ENCODE peak calls at places on chromosomes 6 and 20, in six cellular contexts. K, E, J, H, M and B are unnamed samples.
A peak's percentile ranks its signal among the peaks of the same experiment; 100 is the strongest.

GRCh38 chr20:51628533-51629398 is 86.2 kb upstream of the NFATC2 start:
- DNase-seq in K (no peak), E (peak; percentile 90), J (no peak), H (peak; percentile 93), M (no peak), B (no peak)

GRCh38 chr6:113858067-113858604 is 991 bp downstream of the MARCKS start:
- DNase-seq in K (peak; percentile 52), E (peak; percentile 42), J (peak; percentile 37), H (peak; percentile 61), M (peak; percentile 29), B (no peak)

GRCh38 chr6:74638467-74638866 is 567.4 kb downstream of the COL12A1 start:
- DNase-seq in K (no peak), E (no peak), J (no peak), H (no peak), M (no peak), B (no peak)

GRCh38 chr6:29685718-29686326 is 4.9 kb upstream of the ZFP57 start:
- DNase-seq in K (peak; percentile 79), E (no peak), J (peak; percentile 29), H (no peak), M (peak; percentile 37), B (no peak)

GRCh38 chr20:24762791-24763350 is 186.2 kb upstream of the CST7 start:
- DNase-seq in K (peak; percentile 6), E (no peak), J (peak; percentile 3), H (no peak), M (no peak), B (no peak)

GRCh38 chr6:121760640-121761213 is 325.3 kb downstream of the GJA1 start:
- DNase-seq in K (peak; percentile 47), E (no peak), J (no peak), H (no peak), M (no peak), B (no peak)

GRCh38 chr6:104601756-104602155 is 258.0 kb downstream of the HACE1 start:
- DNase-seq in K (no peak), E (no peak), J (no peak), H (peak; percentile 25), M (no peak), B (no peak)

GRCh38 chr6:22910370-22910769 is 341.0 kb downstream of the HDGFL1 start:
- DNase-seq in K (no peak), E (no peak), J (no peak), H (no peak), M (no peak), B (no peak)

GRCh38 chr6:169783971-169784930 is 32.8 kb downstream of the ERMARD start:
- DNase-seq in K (peak; percentile 17), E (no peak), J (no peak), H (no peak), M (no peak), B (no peak)

GRCh38 chr20:48094196-48094749 is 309.0 kb upstream of the SULF2 start:
- DNase-seq in K (no peak), E (no peak), J (no peak), H (no peak), M (no peak), B (no peak)

GRCh38 chr6:56531839-56532595 is 110.7 kb downstream of the DST start:
- DNase-seq in K (no peak), E (no peak), J (no peak), H (no peak), M (no peak), B (no peak)

GRCh38 chr6:26250806-26251075 is 114.3 kb upstream of the BTN3A2 start:
- DNase-seq in K (no peak), E (peak; percentile 46), J (no peak), H (peak; percentile 71), M (no peak), B (no peak)

GRCh38 chr6:131213501-131213990 is 78.3 kb downstream of the AKAP7 start:
- DNase-seq in K (no peak), E (peak; percentile 1), J (no peak), H (peak; percentile 97), M (no peak), B (no peak)

GRCh38 chr20:41580384-41580783 is 37.8 kb downstream of the CHD6 start:
- DNase-seq in K (no peak), E (no peak), J (no peak), H (no peak), M (no peak), B (no peak)

GRCh38 chr20:58138395-58138794 is 90.1 kb downstream of the ANKRD60 start:
- DNase-seq in K (peak; percentile 13), E (no peak), J (no peak), H (no peak), M (no peak), B (no peak)

GRCh38 chr20:46746972-46747371 is 37.5 kb downstream of the SLC2A10 start:
- DNase-seq in K (no peak), E (peak; percentile 3), J (no peak), H (no peak), M (no peak), B (no peak)

GRCh38 chr6:138972226-138972665 is 15.8 kb downstream of the REPS1 start:
- DNase-seq in K (no peak), E (peak; percentile 12), J (no peak), H (peak; percentile 53), M (no peak), B (no peak)

GRCh38 chr20:51284871-51285270 is 257.6 kb downstream of the NFATC2 start:
- DNase-seq in K (no peak), E (no peak), J (no peak), H (no peak), M (no peak), B (no peak)

GRCh38 chr20:4666001-4666470 is 55.7 kb upstream of the PRND start:
- DNase-seq in K (no peak), E (peak; percentile 65), J (no peak), H (peak; percentile 58), M (no peak), B (no peak)

GRCh38 chr6:160973856-160974255 is 17.7 kb upstream of the MAP3K4 start:
- DNase-seq in K (no peak), E (peak; percentile 19), J (no peak), H (peak; percentile 49), M (no peak), B (no peak)

GRCh38 chr6:160974304-160974771 is 17.2 kb upstream of the MAP3K4 start:
- DNase-seq in K (no peak), E (peak; percentile 80), J (no peak), H (peak; percentile 93), M (peak; percentile 62), B (peak; percentile 39)

GRCh38 chr6:160975111-160975510 is 16.5 kb upstream of the MAP3K4 start:
- DNase-seq in K (no peak), E (no peak), J (no peak), H (no peak), M (no peak), B (no peak)

GRCh38 chr6:160972111-160972510 is 19.5 kb upstream of the MAP3K4 start:
- DNase-seq in K (no peak), E (peak; percentile 93), J (no peak), H (peak; percentile 97), M (no peak), B (no peak)

DNA sequence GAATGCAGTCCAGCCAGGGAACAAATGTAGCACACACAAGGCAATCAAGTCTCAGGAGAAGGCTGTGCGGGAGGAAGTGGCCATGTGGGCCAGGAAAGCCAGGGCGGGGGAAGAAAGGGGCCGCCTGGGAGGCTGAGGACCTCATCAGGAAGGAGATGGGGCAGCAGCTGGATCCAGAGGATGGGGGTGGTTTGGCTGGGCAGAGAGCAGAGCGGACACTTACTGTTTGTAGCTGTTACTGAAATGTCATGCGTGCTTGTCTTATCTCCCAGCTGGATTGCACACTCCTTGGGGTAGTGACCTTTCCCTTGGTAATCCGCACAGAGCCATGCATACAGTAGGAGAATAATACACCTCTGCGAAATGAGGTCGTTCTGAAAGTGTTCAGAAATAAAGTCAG is 18.3 kb upstream of the MAP3K4 start:
- DNase-seq in K (no peak), E (peak; percentile 78), J (no peak), H (peak; percentile 82), M (peak; percentile 60), B (no peak)
- TF ChIP-seq CTCF in K (no peak), E (no peak), J (no peak), H (no peak), M (no peak), B (no peak)

GRCh38 chr6:152859225-152859624 is 108.6 kb downstream of the VIP start:
- DNase-seq in K (no peak), E (no peak), J (no peak), H (peak; percentile 10), M (no peak), B (no peak)

GRCh38 chr6:152858151-152858550 is 107.6 kb downstream of the VIP start:
- DNase-seq in K (no peak), E (no peak), J (no peak), H (no peak), M (no peak), B (no peak)

GRCh38 chr6:152863618-152864326 is 113.2 kb downstream of the VIP start:
- DNase-seq in K (peak; percentile 31), E (peak; percentile 71), J (peak; percentile 58), H (peak; percentile 91), M (peak; percentile 16), B (peak; percentile 71)
- TF ChIP-seq CTCF in K (peak; percentile 86), E (peak; percentile 70), J (peak; percentile 47), H (peak; percentile 74), M (peak; percentile 75), B (no peak)

GRCh38 chr20:50136822-50137599 is 16.5 kb downstream of the PEDS1 start:
- DNase-seq in K (no peak), E (no peak), J (no peak), H (peak; percentile 47), M (no peak), B (no peak)

GRCh38 chr20:50133041-50133440 is 20.1 kb upstream of the UBE2V1 start:
- DNase-seq in K (no peak), E (no peak), J (no peak), H (no peak), M (no peak), B (no peak)

GRCh38 chr20:50130346-50130703 is 17.4 kb upstream of the UBE2V1 start:
- DNase-seq in K (no peak), E (no peak), J (no peak), H (no peak), M (no peak), B (no peak)

GRCh38 chr20:50130995-50131394 is 18.0 kb upstream of the UBE2V1 start:
- DNase-seq in K (no peak), E (no peak), J (no peak), H (peak; percentile 42), M (no peak), B (no peak)

DNA sequence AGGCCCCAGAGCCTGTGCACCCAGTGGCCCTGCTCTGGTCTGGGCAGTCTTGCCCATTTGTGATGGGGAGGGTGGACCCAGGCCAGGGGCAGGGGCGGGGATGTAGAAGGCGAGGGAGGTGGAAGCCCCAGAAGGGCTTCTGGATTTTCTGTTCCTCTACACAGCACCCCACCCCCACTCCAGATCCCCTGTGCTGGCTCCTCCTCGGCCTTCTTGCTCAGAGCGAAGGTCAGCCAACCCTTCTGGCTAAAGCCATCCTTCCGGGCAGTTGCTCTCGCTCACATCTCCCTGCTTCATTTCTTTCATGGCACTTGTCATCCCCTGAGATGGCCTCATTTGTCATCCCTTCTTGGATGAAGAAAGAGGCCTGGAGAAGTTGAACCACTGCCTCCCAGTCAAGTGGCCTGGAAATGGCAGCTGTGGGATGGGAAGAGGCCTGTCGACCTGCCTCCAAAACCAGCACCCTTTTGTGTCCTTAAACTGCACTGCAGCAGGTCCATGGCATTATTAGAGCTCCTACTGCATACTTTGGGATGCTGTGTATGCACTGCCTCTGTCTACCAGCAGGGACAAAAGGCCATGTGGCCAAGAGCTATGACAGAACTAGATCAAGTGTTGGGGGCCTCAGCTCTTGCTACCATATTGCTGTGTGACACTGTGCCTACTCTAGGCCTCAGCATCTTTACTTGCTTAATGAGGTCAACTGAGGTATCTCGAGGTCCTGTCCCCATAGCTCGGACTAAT is 19.9 kb downstream of the PEDS1 start:
- DNase-seq in K (no peak), E (no peak), J (no peak), H (no peak), M (no peak), B (no peak)
- TF ChIP-seq CTCF in K (peak; percentile 41), E (peak; percentile 51), J (peak; percentile 40), H (peak; percentile 32), M (peak; percentile 29), B (no peak)

GRCh38 chr20:36399147-36399968 is 93.2 kb downstream of the DLGAP4 start:
- DNase-seq in K (peak; percentile 95), E (peak; percentile 33), J (peak; percentile 86), H (peak; percentile 56), M (no peak), B (no peak)
- TF ChIP-seq CTCF in K (peak; percentile 89), E (peak; percentile 67), J (peak; percentile 75), H (peak; percentile 66), M (peak; percentile 23), B (no peak)